ENCODE peak calls at places on chromosomes 4 and X, in eight cellular contexts. One of them, this sample, is unnamed. For H3K9me3, the result is how much of the 10 kb centered on the place peaks cover.

GRCh38 chrX:53481816-53482485 is 47.8 kb upstream of the HSD17B10 start:
- DNase-seq in uterus: no peak
- DNase-seq in endothelial cell of umbilical vein: peak
- DNase-seq in cardiac muscle cell: peak
- DNase-seq in HCT116: peak
- DNase-seq in neural progenitor cell: peak
- DNase-seq in PC-3: peak
- DNase-seq in IMR-90: peak
- DNase-seq in this sample: peak

GRCh38 chr4:100511906-100512305 is 5.9 kb downstream of the EMCN start:
- DNase-seq in uterus: no peak
- DNase-seq in endothelial cell of umbilical vein: peak
- DNase-seq in cardiac muscle cell: no peak
- DNase-seq in HCT116: no peak
- DNase-seq in neural progenitor cell: no peak
- DNase-seq in PC-3: no peak
- DNase-seq in IMR-90: no peak
- DNase-seq in this sample: no peak

GRCh38 chr4:15455290-15455689 is 14.4 kb upstream of the CC2D2A start:
- DNase-seq in uterus: peak
- DNase-seq in endothelial cell of umbilical vein: no peak
- DNase-seq in cardiac muscle cell: peak
- DNase-seq in HCT116: no peak
- DNase-seq in neural progenitor cell: no peak
- DNase-seq in PC-3: no peak
- DNase-seq in IMR-90: peak
- DNase-seq in this sample: no peak

GRCh38 chr4:187183826-187184225 is 460.2 kb upstream of the FAT1 start:
- DNase-seq in uterus: no peak
- DNase-seq in endothelial cell of umbilical vein: no peak
- DNase-seq in cardiac muscle cell: no peak
- DNase-seq in HCT116: no peak
- DNase-seq in neural progenitor cell: no peak
- DNase-seq in PC-3: no peak
- DNase-seq in IMR-90: no peak
- DNase-seq in this sample: no peak

GRCh38 chr4:108148316-108148715 is 20.4 kb downstream of the LEF1 start:
- DNase-seq in uterus: no peak
- DNase-seq in endothelial cell of umbilical vein: no peak
- DNase-seq in cardiac muscle cell: no peak
- DNase-seq in HCT116: no peak
- DNase-seq in neural progenitor cell: no peak
- DNase-seq in PC-3: no peak
- DNase-seq in IMR-90: no peak
- DNase-seq in this sample: no peak

GRCh38 chr4:4782969-4783368 is 76.5 kb upstream of the MSX1 start:
- DNase-seq in uterus: no peak
- DNase-seq in endothelial cell of umbilical vein: no peak
- DNase-seq in cardiac muscle cell: peak
- DNase-seq in HCT116: no peak
- DNase-seq in neural progenitor cell: no peak
- DNase-seq in PC-3: peak
- DNase-seq in IMR-90: peak
- DNase-seq in this sample: no peak

GRCh38 chr4:4866124-4866832 is 6.8 kb downstream of the MSX1 start:
- DNase-seq in uterus: no peak
- DNase-seq in endothelial cell of umbilical vein: no peak
- DNase-seq in cardiac muscle cell: peak
- DNase-seq in HCT116: no peak
- DNase-seq in neural progenitor cell: peak
- DNase-seq in PC-3: no peak
- DNase-seq in IMR-90: no peak
- DNase-seq in this sample: no peak

GRCh38 chrX:68807818-68808217 is 21.0 kb upstream of the EFNB1 start:
- DNase-seq in uterus: no peak
- DNase-seq in endothelial cell of umbilical vein: peak
- DNase-seq in cardiac muscle cell: peak
- DNase-seq in HCT116: peak
- DNase-seq in neural progenitor cell: peak
- DNase-seq in PC-3: peak
- DNase-seq in IMR-90: no peak
- DNase-seq in this sample: no peak

GRCh38 chr4:66097271-66097670 is 427.0 kb upstream of the EPHA5 start:
- DNase-seq in uterus: no peak
- DNase-seq in endothelial cell of umbilical vein: no peak
- DNase-seq in cardiac muscle cell: no peak
- DNase-seq in HCT116: no peak
- DNase-seq in neural progenitor cell: no peak
- DNase-seq in PC-3: peak
- DNase-seq in IMR-90: no peak
- DNase-seq in this sample: no peak

GRCh38 chr4:181018472-181018871 is 1224.7 kb upstream of the TENM3 start:
- DNase-seq in uterus: no peak
- DNase-seq in endothelial cell of umbilical vein: no peak
- DNase-seq in cardiac muscle cell: no peak
- DNase-seq in HCT116: no peak
- DNase-seq in neural progenitor cell: no peak
- DNase-seq in PC-3: no peak
- DNase-seq in IMR-90: no peak
- DNase-seq in this sample: no peak

GRCh38 chr4:24093446-24093845 is 203.6 kb upstream of the PPARGC1A start:
- DNase-seq in uterus: no peak
- DNase-seq in endothelial cell of umbilical vein: no peak
- DNase-seq in cardiac muscle cell: no peak
- DNase-seq in HCT116: no peak
- DNase-seq in neural progenitor cell: no peak
- DNase-seq in PC-3: no peak
- DNase-seq in IMR-90: no peak
- DNase-seq in this sample: no peak

GRCh38 chr4:7398104-7398423 is 36.7 kb downstream of the PSAPL1 start:
- DNase-seq in uterus: peak
- DNase-seq in endothelial cell of umbilical vein: no peak
- DNase-seq in cardiac muscle cell: peak
- DNase-seq in HCT116: no peak
- DNase-seq in neural progenitor cell: no peak
- DNase-seq in PC-3: peak
- DNase-seq in IMR-90: peak
- DNase-seq in this sample: no peak

GRCh38 chr4:141802324-141802723 is 165.9 kb downstream of the IL15 start:
- DNase-seq in uterus: no peak
- DNase-seq in endothelial cell of umbilical vein: no peak
- DNase-seq in cardiac muscle cell: peak
- DNase-seq in HCT116: no peak
- DNase-seq in neural progenitor cell: no peak
- DNase-seq in PC-3: peak
- DNase-seq in IMR-90: peak
- DNase-seq in this sample: no peak

GRCh38 chr4:569958-570667 is 6.0 kb downstream of the TMEM271 start:
- DNase-seq in uterus: no peak
- DNase-seq in endothelial cell of umbilical vein: no peak
- DNase-seq in cardiac muscle cell: no peak
- DNase-seq in HCT116: no peak
- DNase-seq in neural progenitor cell: no peak
- DNase-seq in PC-3: no peak
- DNase-seq in IMR-90: no peak
- DNase-seq in this sample: no peak

GRCh38 chr4:570754-571153 is 5.3 kb downstream of the TMEM271 start:
- DNase-seq in uterus: no peak
- DNase-seq in endothelial cell of umbilical vein: no peak
- DNase-seq in cardiac muscle cell: no peak
- DNase-seq in HCT116: no peak
- DNase-seq in neural progenitor cell: no peak
- DNase-seq in PC-3: no peak
- DNase-seq in IMR-90: no peak
- DNase-seq in this sample: no peak

GRCh38 chr4:573122-573892 is 2.8 kb downstream of the TMEM271 start:
- DNase-seq in uterus: no peak
- DNase-seq in endothelial cell of umbilical vein: no peak
- DNase-seq in cardiac muscle cell: no peak
- DNase-seq in HCT116: no peak
- DNase-seq in neural progenitor cell: no peak
- DNase-seq in PC-3: no peak
- DNase-seq in IMR-90: no peak
- DNase-seq in this sample: no peak

GRCh38 chr4:572594-572993 is 3.5 kb downstream of the TMEM271 start:
- DNase-seq in uterus: no peak
- DNase-seq in endothelial cell of umbilical vein: no peak
- DNase-seq in cardiac muscle cell: no peak
- DNase-seq in HCT116: no peak
- DNase-seq in neural progenitor cell: no peak
- DNase-seq in PC-3: no peak
- DNase-seq in IMR-90: no peak
- DNase-seq in this sample: no peak

DNA sequence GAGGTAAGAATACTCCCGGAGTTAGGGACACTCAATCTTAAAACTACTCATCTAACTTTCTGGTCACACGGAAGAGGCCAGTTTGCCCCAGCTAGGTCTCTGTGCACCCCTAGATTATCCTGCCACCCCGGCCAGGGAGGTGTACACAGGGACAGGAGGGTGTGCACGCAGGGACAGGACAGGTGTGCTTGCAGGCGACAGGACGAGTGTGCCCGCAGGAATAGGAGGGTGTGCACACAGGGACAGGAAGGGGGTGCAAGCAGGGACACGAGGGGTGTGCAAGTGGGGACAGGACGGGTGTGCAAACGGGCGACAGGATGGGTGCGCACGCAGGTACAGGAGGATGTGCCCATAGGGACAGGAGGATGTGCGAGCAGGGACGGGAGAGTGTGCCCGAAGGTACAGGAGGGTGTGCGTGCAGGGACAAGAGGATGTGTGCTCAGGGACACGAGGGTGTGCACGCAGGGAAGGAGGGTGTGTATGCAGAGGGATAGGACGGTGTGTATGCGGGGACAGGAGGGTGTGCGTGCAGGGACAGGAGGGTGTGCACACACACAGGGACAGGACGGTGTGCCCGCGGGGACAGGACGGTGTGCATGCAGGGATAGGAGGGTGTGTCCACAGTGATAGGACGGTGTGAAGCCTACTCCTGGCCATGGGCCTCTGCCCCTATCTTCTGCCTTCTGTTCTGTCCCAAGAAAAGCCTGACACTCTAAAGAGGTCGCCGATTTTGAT is 4.1 kb downstream of the TMEM271 start:
- DNase-seq in uterus: no peak
- DNase-seq in endothelial cell of umbilical vein: no peak
- DNase-seq in cardiac muscle cell: no peak
- DNase-seq in HCT116: no peak
- DNase-seq in neural progenitor cell: no peak
- DNase-seq in PC-3: no peak
- DNase-seq in IMR-90: no peak
- DNase-seq in this sample: no peak
- H3K9me3 ChIP-seq in uterus: under half
- H3K9me3 ChIP-seq in endothelial cell of umbilical vein: under half
- H3K9me3 ChIP-seq in cardiac muscle cell: under half
- H3K9me3 ChIP-seq in HCT116: under half
- H3K9me3 ChIP-seq in neural progenitor cell: under half
- H3K9me3 ChIP-seq in PC-3: under half
- H3K9me3 ChIP-seq in IMR-90: under half
- H3K9me3 ChIP-seq in this sample: under half

GRCh38 chr4:26879805-26880204 is 19.2 kb downstream of the STIM2 start:
- DNase-seq in uterus: no peak
- DNase-seq in endothelial cell of umbilical vein: no peak
- DNase-seq in cardiac muscle cell: peak
- DNase-seq in HCT116: no peak
- DNase-seq in neural progenitor cell: no peak
- DNase-seq in PC-3: no peak
- DNase-seq in IMR-90: no peak
- DNase-seq in this sample: no peak
- H3K9me3 ChIP-seq in uterus: under half
- H3K9me3 ChIP-seq in endothelial cell of umbilical vein: under half
- H3K9me3 ChIP-seq in cardiac muscle cell: under half
- H3K9me3 ChIP-seq in HCT116: under half
- H3K9me3 ChIP-seq in neural progenitor cell: under half
- H3K9me3 ChIP-seq in PC-3: under half
- H3K9me3 ChIP-seq in IMR-90: under half
- H3K9me3 ChIP-seq in this sample: under half

GRCh38 chrX:146056511-146057081 is 239.0 kb downstream of the SLITRK2 start:
- DNase-seq in uterus: no peak
- DNase-seq in endothelial cell of umbilical vein: no peak
- DNase-seq in cardiac muscle cell: no peak
- DNase-seq in HCT116: no peak
- DNase-seq in neural progenitor cell: peak
- DNase-seq in PC-3: no peak
- DNase-seq in IMR-90: no peak
- DNase-seq in this sample: no peak
- H3K9me3 ChIP-seq in uterus: under half
- H3K9me3 ChIP-seq in endothelial cell of umbilical vein: under half
- H3K9me3 ChIP-seq in cardiac muscle cell: under half
- H3K9me3 ChIP-seq in HCT116: under half
- H3K9me3 ChIP-seq in neural progenitor cell: under half
- H3K9me3 ChIP-seq in PC-3: under half
- H3K9me3 ChIP-seq in IMR-90: under half
- H3K9me3 ChIP-seq in this sample: under half

GRCh38 chr4:173522874-173523395 is 7.1 kb downstream of the HAND2 start:
- DNase-seq in uterus: no peak
- DNase-seq in endothelial cell of umbilical vein: no peak
- DNase-seq in cardiac muscle cell: peak
- DNase-seq in HCT116: no peak
- DNase-seq in neural progenitor cell: no peak
- DNase-seq in PC-3: no peak
- DNase-seq in IMR-90: no peak
- DNase-seq in this sample: no peak
- H3K9me3 ChIP-seq in uterus: under half
- H3K9me3 ChIP-seq in endothelial cell of umbilical vein: under half
- H3K9me3 ChIP-seq in cardiac muscle cell: under half
- H3K9me3 ChIP-seq in HCT116: under half
- H3K9me3 ChIP-seq in neural progenitor cell: under half
- H3K9me3 ChIP-seq in PC-3: under half
- H3K9me3 ChIP-seq in IMR-90: under half
- H3K9me3 ChIP-seq in this sample: under half

DNA sequence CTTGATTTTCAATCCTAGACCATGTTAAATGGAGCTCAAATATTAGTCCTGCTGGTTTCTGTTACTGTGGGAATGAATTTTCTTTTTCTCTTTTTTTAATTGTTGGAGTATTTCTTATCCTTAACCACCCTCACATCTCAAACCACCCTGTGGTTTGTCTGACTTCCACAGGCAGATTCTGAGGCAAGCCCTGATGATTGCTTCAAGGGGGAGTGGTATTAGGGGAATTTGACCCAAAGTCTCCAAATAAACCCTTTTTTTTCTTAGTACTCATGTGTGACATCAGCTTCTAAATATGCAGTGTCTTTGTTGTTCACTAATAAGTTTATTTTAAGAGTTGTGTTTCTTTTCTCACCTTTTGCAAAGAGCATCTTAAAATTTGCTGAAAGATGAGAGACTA is 810.3 kb downstream of the IL1RAPL1 start:
- DNase-seq in uterus: no peak
- DNase-seq in endothelial cell of umbilical vein: no peak
- DNase-seq in cardiac muscle cell: peak
- DNase-seq in HCT116: no peak
- DNase-seq in neural progenitor cell: no peak
- DNase-seq in PC-3: no peak
- DNase-seq in IMR-90: peak
- DNase-seq in this sample: no peak
- H3K9me3 ChIP-seq in uterus: under half
- H3K9me3 ChIP-seq in endothelial cell of umbilical vein: under half
- H3K9me3 ChIP-seq in cardiac muscle cell: under half
- H3K9me3 ChIP-seq in HCT116: under half
- H3K9me3 ChIP-seq in neural progenitor cell: under half
- H3K9me3 ChIP-seq in PC-3: under half
- H3K9me3 ChIP-seq in IMR-90: under half
- H3K9me3 ChIP-seq in this sample: under half

This sample was measured in HAP-1.